ENCODE peak calls at places on chromosomes 5 and 9, in ten cellular contexts. U, L, C, T, E, H, D, M, K and P are unnamed samples.

GRCh38 chr9:115759411-115759810 is 394.2 kb upstream of the PAPPA start:
- DNase-seq in U (no peak), L (no peak), C (no peak), T (no peak), E (no peak), H (no peak), D (no peak), M (no peak), K (no peak), P (no peak)

GRCh38 chr5:176533390-176533789 is 3.8 kb downstream of the RNF44 start:
- DNase-seq in U (no peak), L (no peak), C (peak), T (no peak), E (no peak), H (peak), D (no peak), M (no peak), K (no peak), P (no peak)

GRCh38 chr5:150993422-150993821 is 27.0 kb upstream of the GPX3 start:
- DNase-seq in U (no peak), L (no peak), C (no peak), T (no peak), E (no peak), H (no peak), D (no peak), M (no peak), K (no peak), P (no peak)

GRCh38 chr9:70868661-70869652 is 252.5 kb downstream of the TRPM3 start:
- DNase-seq in U (no peak), L (no peak), C (no peak), T (no peak), E (no peak), H (no peak), D (peak), M (no peak), K (no peak), P (peak)

GRCh38 chr9:89886281-89886700 is 281.5 kb downstream of the GADD45G start:
- DNase-seq in U (no peak), L (no peak), C (no peak), T (no peak), E (no peak), H (no peak), D (no peak), M (no peak), K (no peak), P (peak)

GRCh38 chr5:133713746-133714145 is 101.4 kb upstream of the FSTL4 start:
- DNase-seq in U (no peak), L (no peak), C (no peak), T (no peak), E (no peak), H (peak), D (no peak), M (no peak), K (no peak), P (no peak)

GRCh38 chr9:120538339-120538738 is 41.6 kb downstream of the CDK5RAP2 start:
- DNase-seq in U (no peak), L (no peak), C (no peak), T (no peak), E (no peak), H (no peak), D (peak), M (no peak), K (no peak), P (no peak)

GRCh38 chr9:3337515-3337914 is 188.3 kb downstream of the RFX3 start:
- DNase-seq in U (no peak), L (no peak), C (no peak), T (no peak), E (no peak), H (no peak), D (peak), M (no peak), K (no peak), P (no peak)

GRCh38 chr5:111472579-111472978 is 39.8 kb downstream of the STARD4 start:
- DNase-seq in U (no peak), L (no peak), C (no peak), T (no peak), E (no peak), H (peak), D (no peak), M (no peak), K (no peak), P (no peak)